ENCODE peak calls at places on chromosomes 4 and X, in four cellular contexts. A, X, F and K are unnamed samples.

GRCh38 chr4:105345838-105346237 is 128.0 kb downstream of the PPA2 start:
- DNase-seq in A (no peak), X (no peak), F (no peak), K (no peak)

GRCh38 chrX:38318606-38319005 is 8.7 kb downstream of the RPGR start:
- DNase-seq in A (no peak), X (no peak), F (no peak), K (no peak)

GRCh38 chr4:69909195-69909594 is 21.7 kb upstream of the CSN1S1 start:
- DNase-seq in A (no peak), X (no peak), F (no peak), K (no peak)

GRCh38 chrX:18354369-18355329 is at the start of gene SCML2:
- DNase-seq in A (peak; percentile 26), X (peak; percentile 33), F (peak; percentile 42), K (peak; percentile 59)

GRCh38 chr4:156475322-156475721 is 496.3 kb downstream of the PDGFC start:
- DNase-seq in A (peak; percentile 69), X (peak; percentile 73), F (peak; percentile 27), K (peak; percentile 17)

GRCh38 chr4:7377223-7377865 is 57.4 kb downstream of the PSAPL1 start:
- DNase-seq in A (no peak), X (no peak), F (no peak), K (no peak)

GRCh38 chr4:27515140-27515539 is 654.5 kb downstream of the STIM2 start:
- DNase-seq in A (no peak), X (no peak), F (no peak), K (no peak)

GRCh38 chr4:17817027-17817426 is 6.2 kb downstream of the NCAPG start:
- DNase-seq in A (peak; percentile 75), X (peak; percentile 76), F (peak; percentile 65), K (peak; percentile 33)

GRCh38 chr4:105666693-105667092 is 41.8 kb downstream of the INTS12 start:
- DNase-seq in A (peak; percentile 1), X (peak; percentile 38), F (peak; percentile 43), K (peak; percentile 53)

GRCh38 chr4:58406762-58407161 is 1296.6 kb upstream of the IGFBP7 start:
- DNase-seq in A (no peak), X (no peak), F (no peak), K (no peak)

GRCh38 chrX:118594697-118595420 is 99.2 kb downstream of the DOCK11 start:
- DNase-seq in A (no peak), X (no peak), F (no peak), K (peak; percentile 19)

GRCh38 chrX:20056704-20057103 is 60.0 kb downstream of the MAP7D2 start:
- DNase-seq in A (no peak), X (peak; percentile 8), F (no peak), K (no peak)

GRCh38 chr4:92634891-92635290 is 331.1 kb downstream of the GRID2 start:
- DNase-seq in A (no peak), X (no peak), F (no peak), K (no peak)

GRCh38 chr4:7957113-7957656 is 17.5 kb upstream of the AFAP1 start:
- DNase-seq in A (peak; percentile 83), X (no peak), F (no peak), K (no peak)

GRCh38 chr4:39526810-39527295 is 386 bp downstream of the UGDH start:
- DNase-seq in A (no peak), X (no peak), F (peak; percentile 9), K (no peak)

GRCh38 chr4:115515379-115516171 is 402.2 kb upstream of the NDST4 start:
- DNase-seq in A (no peak), X (peak; percentile 31), F (peak; percentile 84), K (peak; percentile 65)

GRCh38 chrX:40060356-40060845 is 37.4 kb downstream of the BCOR start:
- DNase-seq in A (no peak), X (no peak), F (no peak), K (no peak)

GRCh38 chr4:111537861-111538260 is 607.4 kb upstream of the FAM241A start:
- DNase-seq in A (no peak), X (peak; percentile 63), F (no peak), K (no peak)

GRCh38 chr4:36244257-36245084 is at the start of gene ARAP2:
- DNase-seq in A (no peak), X (peak; percentile 13), F (peak; percentile 77), K (peak; percentile 32)

GRCh38 chrX:23887448-23887847 is 20.3 kb downstream of the APOO start:
- DNase-seq in A (no peak), X (no peak), F (no peak), K (no peak)

GRCh38 chrX:64184396-64184795 is 21.1 kb downstream of the AMER1 start:
- DNase-seq in A (no peak), X (no peak), F (no peak), K (no peak)

GRCh38 chrX:47215291-47215900 is 3.1 kb upstream of the CDK16 start:
- DNase-seq in A (no peak), X (no peak), F (no peak), K (no peak)

GRCh38 chrX:124540474-124540873 is 194.1 kb downstream of the SH2D1A start:
- DNase-seq in A (no peak), X (no peak), F (no peak), K (no peak)

GRCh38 chrX:65677954-65678469 is 10.6 kb downstream of the MSN start:
- DNase-seq in A (peak; percentile 94), X (peak; percentile 90), F (no peak), K (no peak)

GRCh38 chrX:136126892-136127406 is 20.4 kb upstream of the FHL1 start:
- DNase-seq in A (no peak), X (peak; percentile 74), F (peak; percentile 59), K (no peak)

GRCh38 chrX:136122207-136122606 is 25.1 kb upstream of the FHL1 start:
- DNase-seq in A (no peak), X (no peak), F (no peak), K (no peak)

GRCh38 chrX:136125106-136125505 is 22.2 kb upstream of the FHL1 start:
- DNase-seq in A (no peak), X (no peak), F (no peak), K (no peak)

GRCh38 chrX:136128743-136129142 is 18.6 kb upstream of the FHL1 start:
- DNase-seq in A (no peak), X (no peak), F (no peak), K (no peak)

DNA sequence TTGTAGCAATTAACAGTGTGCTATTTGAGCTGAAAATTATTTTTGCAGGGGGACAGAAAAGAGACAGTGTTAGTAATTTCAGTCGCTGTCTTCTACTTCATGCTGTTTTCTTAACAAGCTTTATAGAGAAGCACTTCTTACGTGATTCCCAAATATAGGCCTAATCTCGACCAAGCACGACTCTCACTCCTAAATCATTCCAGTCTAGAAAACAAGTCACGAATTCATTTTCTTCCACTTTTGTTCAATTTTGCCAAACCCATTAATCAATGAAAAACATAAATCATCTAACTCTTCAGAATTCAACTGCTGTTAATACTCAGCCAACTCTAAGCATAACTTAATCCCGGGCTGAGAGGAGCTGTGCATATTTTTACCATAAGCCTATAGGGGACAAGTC is 21.0 kb upstream of the FHL1 start:
- DNase-seq in A (no peak), X (no peak), F (no peak), K (no peak)
- H3K27ac ChIP-seq in A (no peak overlapping the region), X (no peak overlapping the region), F (peak overlapping the region; percentile 95), K (no peak overlapping the region)

GRCh38 chrX:129650821-129651510 is 3.8 kb downstream of the APLN start:
- DNase-seq in A (no peak), X (no peak), F (no peak), K (no peak)
- H3K27ac ChIP-seq in A (peak overlapping the region; percentile 17), X (no peak overlapping the region), F (no peak overlapping the region), K (no peak overlapping the region)

DNA sequence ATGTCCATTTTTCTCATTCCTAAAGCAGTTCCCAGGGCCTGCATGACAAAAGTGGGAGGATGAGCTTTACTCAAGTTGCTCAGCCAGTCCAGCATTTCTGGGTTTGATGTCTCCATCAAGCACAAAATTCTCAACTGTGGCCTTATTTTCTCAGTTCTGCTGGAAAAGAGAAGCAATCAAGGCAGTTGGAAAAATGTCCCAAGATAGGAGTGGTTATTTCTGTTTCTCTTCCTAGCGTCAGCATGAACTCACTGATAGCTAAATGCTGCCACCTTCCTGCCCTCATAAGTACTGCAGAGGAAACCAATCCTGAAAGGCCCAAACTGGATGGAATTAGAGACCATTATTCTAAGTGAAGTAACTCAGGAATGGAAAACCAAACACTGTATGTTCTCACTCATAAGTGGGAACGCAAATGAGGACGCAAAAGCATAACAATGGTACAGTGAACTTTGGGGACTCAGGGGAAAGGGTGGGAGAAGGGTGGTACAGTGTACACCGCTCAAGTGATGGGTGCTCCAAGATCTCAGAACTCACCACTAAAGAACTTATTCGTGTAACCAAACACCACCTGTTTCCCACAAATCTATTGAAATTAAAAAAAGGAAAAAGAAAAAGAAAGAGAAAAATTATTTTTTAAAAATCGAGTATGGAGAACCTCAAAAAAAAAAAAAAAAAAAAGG is 29.6 kb downstream of the ADH7 start:
- DNase-seq in A (peak; percentile 70), X (peak; percentile 73), F (peak; percentile 59), K (peak; percentile 43)
- H3K27ac ChIP-seq in A (no peak overlapping the region), X (peak overlapping the region; percentile 84), F (no peak overlapping the region), K (no peak overlapping the region)

DNA sequence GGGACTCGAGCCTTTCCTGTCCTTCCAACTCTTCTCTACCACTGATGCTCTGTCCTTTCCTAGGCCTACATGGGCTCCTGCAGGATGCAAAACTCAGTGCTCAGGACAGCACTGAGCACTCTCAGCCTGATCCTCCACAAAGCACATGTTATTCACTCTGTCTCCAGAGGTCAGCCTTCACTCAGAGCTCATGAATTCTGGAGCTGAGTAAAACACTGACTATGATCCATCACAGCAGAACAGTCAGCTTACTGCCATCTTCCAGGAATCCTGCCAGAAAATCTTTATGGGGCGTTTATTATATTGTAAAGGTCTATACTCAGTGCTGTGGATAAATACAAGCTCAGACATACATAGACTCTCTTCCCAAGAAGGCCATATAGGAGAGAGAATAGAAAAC is 121.5 kb upstream of the CPEB2 start:
- DNase-seq in A (no peak), X (no peak), F (no peak), K (no peak)
- H3K27ac ChIP-seq in A (no peak overlapping the region), X (no peak overlapping the region), F (no peak overlapping the region), K (no peak overlapping the region)

GRCh38 chrX:155881158-155881993 is at the start of gene VAMP7:
- DNase-seq in A (peak; percentile 91), X (peak; percentile 91), F (peak; percentile 88), K (peak; percentile 89)
- H3K27ac ChIP-seq in A (peak within 1 kb of the TSS; percentile 45), X (no peak within 1 kb of the TSS), F (no peak within 1 kb of the TSS), K (peak within 1 kb of the TSS; percentile 48)

DNA sequence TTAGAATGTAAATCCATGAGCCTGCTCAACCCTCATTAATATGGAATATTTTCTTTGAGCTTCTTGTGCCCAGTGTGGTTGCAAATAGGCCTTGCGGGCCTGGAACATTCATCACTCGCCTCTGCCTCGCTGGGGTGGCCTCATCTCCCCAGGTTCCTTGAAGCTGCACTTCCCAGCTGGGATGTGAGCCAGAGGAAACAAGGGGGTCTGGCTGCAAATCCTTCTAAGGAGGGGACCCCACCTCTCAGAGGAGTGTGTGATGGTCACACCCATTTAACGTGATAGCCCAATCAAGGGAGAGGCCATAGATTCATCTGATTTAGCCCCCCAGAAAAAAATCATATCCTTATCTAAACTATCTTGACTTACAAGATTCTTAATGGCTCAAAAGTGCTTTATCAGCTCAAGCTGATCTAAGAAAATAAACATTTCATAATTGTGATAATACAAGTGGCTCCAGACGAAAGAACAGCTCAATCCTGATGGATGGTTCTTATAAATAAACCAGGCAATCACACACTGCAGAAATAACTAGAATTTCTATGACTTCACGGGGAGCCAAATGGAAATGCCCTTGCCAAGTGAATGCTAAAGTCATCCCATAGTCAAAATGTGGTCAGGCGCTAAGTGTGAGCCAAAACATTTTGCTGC is 189.9 kb downstream of the PTTG2 start:
- DNase-seq in A (no peak), X (peak; percentile 89), F (no peak), K (peak; percentile 21)
- H3K27ac ChIP-seq in A (no peak overlapping the region), X (no peak overlapping the region), F (no peak overlapping the region), K (no peak overlapping the region)